ENCODE peak calls at places on chromosomes 7 and 10, in four cellular contexts. K is HCT116, E is HepG2, Y is H1. D is an unnamed sample.

GRCh38 chr7:121480058-121480457 is 84.0 kb upstream of the FAM3C start:
- DNase-seq in E (peak), Y (no peak), K (no peak), D (no peak)

GRCh38 chr7:15485431-15485830 is 76.4 kb downstream of the AGMO start:
- DNase-seq in K (no peak), E (no peak), Y (no peak), D (no peak)

GRCh38 chr10:108166401-108166800 is 1001.9 kb upstream of the SORCS1 start:
- DNase-seq in Y (no peak), E (no peak), K (no peak), D (no peak)

GRCh38 chr10:124678566-124679240 is 65.5 kb downstream of the FAM53B start:
- DNase-seq in E (no peak), Y (no peak), K (no peak), D (no peak)

GRCh38 chr10:59595584-59595983 is 114.1 kb downstream of the SLC16A9 start:
- DNase-seq in K (no peak), Y (no peak), E (no peak), D (no peak)

GRCh38 chr7:155585532-155585895 is 39.2 kb upstream of the CNPY1 start:
- DNase-seq in Y (no peak), E (no peak), K (no peak), D (no peak)

GRCh38 chr7:114923403-114923713 is 1.5 kb downstream of the MDFIC start:
- DNase-seq in Y (no peak), E (no peak), K (no peak), D (no peak)

GRCh38 chr10:3825244-3825643 is 40.2 kb upstream of the KLF6 start:
- DNase-seq in K (no peak), E (peak), Y (no peak), D (no peak)

GRCh38 chr10:17747883-17748550 is 4.0 kb upstream of the TMEM236 start:
- DNase-seq in K (no peak), Y (no peak), E (peak), D (no peak)

GRCh38 chr7:542935-543789 is 23.5 kb upstream of the PDGFA start:
- DNase-seq in Y (no peak), K (no peak), E (peak), D (no peak)

GRCh38 chr10:78831001-78831400 is 237.8 kb upstream of the ZMIZ1 start:
- DNase-seq in E (no peak), Y (no peak), K (no peak), D (no peak)

GRCh38 chr10:78831457-78831856 is 237.3 kb upstream of the ZMIZ1 start:
- DNase-seq in E (no peak), K (no peak), Y (no peak), D (no peak)

GRCh38 chr10:78828647-78829283 is 240.0 kb upstream of the ZMIZ1 start:
- DNase-seq in K (no peak), Y (no peak), E (no peak), D (no peak)

GRCh38 chr10:78829570-78829969 is 239.2 kb upstream of the ZMIZ1 start:
- DNase-seq in E (no peak), Y (no peak), K (no peak), D (no peak)

DNA sequence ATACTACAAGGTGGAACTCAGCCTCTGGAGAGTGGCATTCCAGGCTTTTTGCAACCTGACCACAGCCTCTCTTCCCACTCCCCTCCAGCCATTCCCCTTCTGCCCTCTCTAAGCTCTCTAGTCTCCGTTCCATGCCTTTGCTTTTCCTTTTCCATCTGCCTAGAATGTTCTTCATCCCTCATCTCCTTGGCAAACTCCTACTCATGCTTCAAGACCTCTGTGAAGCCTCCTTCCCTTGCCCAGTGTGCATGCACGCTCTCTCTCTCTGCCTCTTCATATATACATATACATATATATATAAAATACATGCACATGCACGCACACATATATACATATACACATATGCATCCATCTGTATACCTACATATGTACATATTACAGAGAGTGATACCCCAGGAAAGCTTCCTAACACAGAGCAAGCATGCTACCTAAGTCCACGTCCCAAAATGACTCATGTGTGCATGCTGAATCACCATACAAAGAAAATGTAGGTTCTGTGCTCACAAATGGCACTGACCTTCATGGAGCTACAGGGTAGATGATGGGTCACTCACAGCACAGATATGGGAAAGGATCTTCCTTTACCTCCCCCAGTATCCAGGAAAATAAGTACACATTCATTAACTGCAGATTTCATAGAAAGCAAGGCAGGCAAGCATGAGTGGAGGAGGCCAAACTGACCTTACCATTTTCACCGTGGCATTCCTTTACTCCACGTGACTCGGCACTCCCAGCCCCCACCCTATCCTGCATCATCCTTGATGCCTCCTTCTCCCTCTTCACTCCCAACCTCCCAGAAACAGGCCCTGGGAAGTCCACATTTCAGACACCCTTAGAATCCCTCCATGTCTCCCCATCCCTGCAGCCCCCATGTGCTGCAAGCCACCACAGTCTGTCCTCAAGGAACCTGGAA is 238.4 kb upstream of the ZMIZ1 start:
- DNase-seq in K (no peak), Y (no peak), E (no peak), D (no peak)
- TF ChIP-seq SP1 in K (no peak), Y (no peak), E (no peak), D (no peak)

DNA sequence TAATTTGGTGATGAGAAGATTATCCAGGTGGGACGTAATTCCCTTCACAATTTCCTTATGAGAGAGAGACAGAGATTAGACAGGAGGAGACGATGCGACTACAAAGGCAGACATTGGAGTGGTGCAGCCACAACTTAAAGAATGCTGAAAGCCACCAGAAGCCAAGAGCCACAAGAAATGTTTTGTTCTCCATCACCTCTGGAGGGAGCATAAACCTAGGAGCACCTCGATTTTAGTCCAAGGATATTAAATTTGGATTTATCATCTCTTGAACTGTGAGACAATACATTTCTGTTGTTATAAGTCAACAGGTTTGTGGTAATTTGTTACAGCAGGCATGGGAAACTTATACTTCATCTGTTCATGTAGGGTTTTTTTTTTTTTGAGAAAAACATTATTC is 418.9 kb downstream of the DGKB start:
- DNase-seq in Y (no peak), E (no peak), K (no peak), D (no peak)
- H3K9ac ChIP-seq in Y (no peak), E (no peak), K (no peak), D (no peak)

DNA sequence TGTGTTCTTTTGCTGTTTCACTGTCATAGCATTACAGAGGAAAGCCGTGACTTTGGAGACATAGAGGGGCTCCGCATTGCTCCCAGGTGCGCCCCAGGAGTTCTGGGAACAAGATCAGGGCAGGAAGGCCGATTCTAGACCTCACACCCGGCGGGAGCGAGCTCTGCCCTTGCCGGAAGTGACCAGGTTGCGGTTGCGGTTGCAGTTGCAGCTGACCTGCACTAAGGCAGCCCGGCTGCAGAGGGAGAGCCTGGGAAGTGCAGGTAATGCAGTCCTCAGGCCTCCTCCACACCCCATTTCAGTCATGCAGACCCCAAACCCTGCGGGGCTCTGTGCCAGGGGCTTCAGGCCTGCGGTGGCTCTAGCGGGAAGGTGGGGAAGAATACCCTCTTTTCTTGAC is 130.0 kb upstream of the LANCL2 start:
- DNase-seq in Y (no peak), E (no peak), K (no peak), D (no peak)
- TF ChIP-seq SP1 in Y (no peak), E (no peak), K (no peak), D (no peak)

DNA sequence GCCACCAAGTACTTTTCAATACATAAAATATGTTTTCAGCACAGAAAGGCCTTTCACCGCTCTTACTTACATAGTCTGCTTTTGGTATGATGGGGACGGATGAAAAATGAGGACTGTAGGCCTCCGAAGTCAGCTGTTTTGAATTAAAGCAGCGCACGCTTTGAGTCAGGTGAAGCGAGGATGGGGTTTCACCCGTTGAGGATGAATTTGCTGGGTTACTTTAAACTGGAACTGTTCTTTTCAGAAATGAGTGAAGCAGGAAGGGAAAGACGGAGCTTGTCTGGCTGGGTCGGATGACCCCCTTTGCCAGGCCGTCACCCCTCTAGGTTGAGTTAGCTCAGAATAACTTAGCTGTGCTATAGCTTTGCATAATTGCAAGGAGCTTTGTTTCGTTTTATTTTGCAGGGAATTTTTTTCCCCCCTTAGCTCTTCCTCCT is 40.0 kb downstream of the CUX1 start:
- DNase-seq in Y (no peak), K (no peak), E (no peak), D (peak)
- H3K9ac ChIP-seq in Y (no peak), K (peak), E (no peak), D (peak)

GRCh38 chr7:25964483-25964961 is 187.5 kb upstream of the NFE2L3 start:
- DNase-seq in K (no peak), Y (no peak), E (no peak), D (peak)

GRCh38 chr7:25966469-25966868 is 185.5 kb upstream of the NFE2L3 start:
- DNase-seq in Y (no peak), E (no peak), K (no peak), D (no peak)

GRCh38 chr7:25965405-25966123 is 186.4 kb upstream of the NFE2L3 start:
- DNase-seq in Y (no peak), K (no peak), E (no peak), D (no peak)

GRCh38 chr7:25967278-25968204 is 184.5 kb upstream of the NFE2L3 start:
- DNase-seq in K (no peak), Y (no peak), E (no peak), D (peak)

DNA sequence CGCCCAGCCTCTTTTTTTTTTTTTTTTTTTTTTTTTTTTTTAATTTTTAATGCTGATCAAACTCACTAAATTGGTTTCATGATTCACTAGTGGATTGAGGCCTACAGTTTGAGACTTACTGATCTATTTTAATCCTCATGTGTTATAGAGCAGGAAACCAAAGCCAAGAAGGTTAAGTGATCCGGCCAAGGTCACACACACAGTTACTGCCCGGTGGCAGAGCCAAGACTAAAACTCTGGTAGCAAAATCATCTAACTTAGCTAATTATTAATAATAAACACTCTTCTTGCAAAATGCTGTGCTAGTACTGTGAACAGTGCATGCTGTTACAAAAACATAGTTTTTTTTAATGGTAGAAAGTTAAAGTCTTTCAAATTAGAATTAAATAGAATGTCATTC is 188.3 kb upstream of the NFE2L3 start:
- DNase-seq in E (no peak), Y (no peak), K (no peak), D (no peak)
- TF ChIP-seq SP1 in E (no peak), Y (no peak), K (no peak), D (no peak)

DNA sequence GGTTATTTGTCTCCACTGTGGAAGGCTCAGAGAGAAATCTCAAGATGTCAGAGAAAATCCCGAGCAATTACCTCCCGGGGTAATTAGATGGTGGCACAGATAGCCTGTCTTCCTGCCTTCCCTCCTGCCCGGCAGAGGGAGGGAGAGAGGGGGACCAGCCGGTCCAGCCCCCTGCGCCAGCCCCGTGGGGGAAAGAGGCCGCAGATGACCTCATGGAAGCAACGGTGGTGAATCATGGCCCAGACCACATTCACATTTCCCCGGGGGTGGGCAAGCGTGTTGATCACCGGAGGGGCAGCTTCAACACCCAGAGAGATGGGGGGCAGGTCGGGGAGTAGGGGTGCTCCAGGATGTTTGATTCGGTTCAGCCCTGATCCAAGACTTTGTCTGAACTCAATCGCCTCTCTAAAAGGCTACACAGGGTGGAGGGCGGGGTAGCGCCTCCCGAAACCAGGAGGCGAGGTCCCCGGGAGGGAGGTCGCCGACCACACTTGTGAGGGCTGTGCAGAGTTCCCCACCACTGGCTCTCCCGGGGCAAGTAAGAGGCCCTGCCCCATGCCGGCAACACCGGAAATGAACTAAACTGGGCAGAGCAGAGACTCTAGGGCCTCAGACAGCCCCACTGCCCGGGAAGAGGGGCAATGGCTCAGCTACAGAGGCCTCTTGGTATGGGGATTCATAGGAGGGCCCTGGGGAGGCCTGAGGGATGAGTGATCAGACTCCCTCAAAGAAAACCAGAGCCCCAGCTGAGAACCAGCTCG is 89.1 kb upstream of the MYL10 start:
- DNase-seq in K (no peak), Y (no peak), E (peak), D (no peak)
- H3K9ac ChIP-seq in K (no peak), Y (no peak), E (peak), D (no peak)

GRCh38 chr10:42475168-42476098 is 162.9 kb downstream of the ZNF33B start:
- DNase-seq in E (peak), K (peak), Y (no peak), D (no peak)
- TF ChIP-seq SP1 in E (no peak), K (peak), Y (no peak), D (no peak)

DNA sequence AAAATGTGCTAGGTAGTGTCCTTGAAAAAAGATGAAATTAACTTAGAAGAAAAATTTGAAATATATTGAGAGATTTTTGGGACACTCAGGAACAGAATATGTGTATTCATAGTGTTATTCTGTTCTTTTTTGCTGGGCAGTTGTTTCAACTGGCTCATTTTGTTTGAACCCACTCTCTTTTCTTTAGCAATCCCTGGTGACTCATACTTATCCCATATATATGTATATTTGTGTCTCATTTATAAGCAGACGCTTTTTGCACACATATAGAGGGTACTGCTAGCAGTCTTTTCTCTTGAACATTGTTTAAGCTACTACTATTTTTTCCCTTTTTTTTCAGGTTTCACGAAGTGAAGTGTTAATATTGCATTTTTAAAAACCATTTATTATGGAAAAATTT is 1.9 kb downstream of the EXOC6 start:
- DNase-seq in E (no peak), K (no peak), Y (no peak), D (no peak)
- H3K9ac ChIP-seq in E (no peak), K (no peak), Y (no peak), D (no peak)

DNA sequence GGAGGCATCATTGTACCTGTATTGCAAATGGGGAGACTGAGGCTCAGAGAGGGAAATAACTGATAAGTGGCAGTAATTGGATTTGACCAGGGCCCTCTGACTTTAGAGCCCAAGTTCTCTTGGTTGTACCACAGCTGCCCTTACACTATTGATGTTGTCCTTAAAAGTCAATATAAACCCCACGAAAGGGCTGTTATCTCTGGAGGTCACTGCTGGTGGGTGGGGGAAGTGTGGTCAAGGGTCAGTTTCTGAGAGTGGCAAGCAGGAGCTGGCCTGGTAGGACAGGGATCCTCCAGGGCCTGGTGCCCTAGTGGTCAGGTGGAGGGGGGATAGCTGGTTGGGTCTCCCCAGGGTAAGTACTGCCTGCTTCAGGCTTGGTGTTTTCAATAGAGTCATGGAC is 44.2 kb upstream of the AQP1 start:
- DNase-seq in K (no peak), E (no peak), Y (no peak), D (no peak)
- TF ChIP-seq SP1 in K (no peak), E (no peak), Y (no peak), D (no peak)

GRCh38 chr7:130942211-130942964 is 208.4 kb upstream of the KLF14 start:
- DNase-seq in E (peak), K (no peak), Y (no peak), D (no peak)
- H3K9ac ChIP-seq in E (peak), K (peak), Y (no peak), D (no peak)